ENCODE peak calls at places on chromosomes 13 and 19, in seven cellular contexts. L is Peyer's patch, D is stomach, S is left ventricle myocardium inferior, C is PC-3, N is pancreas, K is fibroblast of lung. H is an unnamed sample.

GRCh38 chr13:28714651-28715050 is 4.1 kb downstream of the SLC46A3 start:
- DNase-seq in N (no peak), D (no peak), S (no peak), L (no peak), C (no peak), K (no peak), H (no peak)

GRCh38 chr19:40407714-40408600 is 5.2 kb downstream of the PRX start:
- DNase-seq in C (no peak), D (no peak), S (no peak), K (no peak), N (no peak), L (no peak), H (no peak)

GRCh38 chr19:5609881-5610280 is 12.7 kb downstream of the SAFB2 start:
- DNase-seq in S (no peak), D (no peak), L (no peak), K (no peak), N (no peak), C (no peak), H (no peak)

GRCh38 chr19:36139473-36140288 is at the start of gene CAPNS1:
- DNase-seq in D (peak; percentile 98), K (peak; percentile 91), C (peak; percentile 94), N (peak; percentile 96), L (peak; percentile 98), S (peak; percentile 99), H (peak; percentile 99)

GRCh38 chr19:44939668-44940067 is 2.4 kb upstream of the APOC4 start:
- DNase-seq in N (no peak), S (no peak), C (no peak), K (no peak), D (no peak), L (no peak), H (no peak)

GRCh38 chr13:100881291-100881864 is 206.8 kb upstream of the TMTC4 start:
- DNase-seq in S (no peak), L (no peak), N (no peak), K (no peak), D (no peak), C (no peak), H (no peak)

GRCh38 chr13:101325423-101325822 is 90.9 kb downstream of the NALCN start:
- DNase-seq in K (no peak), D (no peak), N (no peak), L (no peak), S (no peak), C (no peak), H (no peak)

GRCh38 chr19:38728752-38729541 is 15.3 kb downstream of the CAPN12 start:
- DNase-seq in L (peak; percentile 50), D (no peak), N (peak; percentile 24), K (no peak), S (peak; percentile 27), C (no peak), H (peak; percentile 80)

GRCh38 chr19:23596872-23597271 is 90.1 kb downstream of the ZNF675 start:
- DNase-seq in L (no peak), N (no peak), D (no peak), K (no peak), S (no peak), C (no peak), H (no peak)

GRCh38 chr19:31334101-31334848 is 15.0 kb downstream of the TSHZ3 start:
- DNase-seq in D (no peak), K (peak; percentile 87), S (no peak), L (no peak), C (peak; percentile 11), N (no peak), H (no peak)

GRCh38 chr19:47381653-47382279 is 32.7 kb downstream of the DHX34 start:
- DNase-seq in L (no peak), D (peak; percentile 30), K (no peak), N (no peak), C (no peak), S (no peak), H (no peak)

GRCh38 chr19:7787602-7788177 is 24.6 kb downstream of the CLEC4M start:
- DNase-seq in S (no peak), N (no peak), L (no peak), D (no peak), C (no peak), K (no peak), H (no peak)

GRCh38 chr13:78102121-78102677 is 183.6 kb upstream of the EDNRB start:
- DNase-seq in K (peak; percentile 54), S (peak; percentile 29), C (peak; percentile 32), D (no peak), L (no peak), N (peak; percentile 16), H (no peak)

DNA sequence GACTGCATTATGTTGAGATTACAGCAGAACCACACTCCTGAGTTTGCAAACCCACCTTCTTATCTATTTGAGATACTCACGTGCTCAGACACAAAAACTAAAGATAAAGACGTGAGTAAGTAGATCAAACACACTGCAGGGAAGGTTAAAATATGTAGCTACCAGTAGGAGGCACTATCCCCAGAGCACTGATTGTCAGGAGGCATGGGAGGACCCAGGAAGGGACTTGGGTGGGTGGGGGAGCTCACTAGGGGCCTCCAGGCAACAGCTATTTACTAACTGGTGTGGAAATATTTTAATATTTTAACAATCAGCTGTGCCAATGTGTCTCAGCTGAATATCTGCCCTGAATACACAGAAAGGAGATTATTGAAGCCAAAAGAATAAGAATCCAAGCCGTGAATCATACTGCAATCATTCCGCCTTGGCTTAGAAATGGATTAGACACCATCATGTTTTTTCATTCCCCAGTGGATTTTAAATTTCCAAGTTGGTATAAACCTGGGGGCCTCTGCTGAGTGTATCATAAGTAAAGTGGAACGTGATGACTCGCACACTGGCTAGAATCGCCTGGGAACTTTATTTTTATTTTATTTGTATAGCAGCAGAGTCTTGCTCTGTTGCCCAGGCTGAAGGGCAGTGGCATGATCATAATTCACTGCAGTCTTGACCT is 73.2 kb upstream of the CACNA1A start:
- DNase-seq in K (peak; percentile 63), L (no peak), S (no peak), N (no peak), D (no peak), C (peak; percentile 32), H (no peak)
- TF ChIP-seq CTCF in K (no peak), L (no peak), S (no peak), N (no peak), D (no peak), C (peak; percentile 49), H (no peak)

GRCh38 chr13:42807236-42807635 is 25.9 kb downstream of the FAM216B start:
- DNase-seq in K (no peak), L (no peak), D (no peak), S (no peak), N (no peak), C (peak; percentile 30), H (no peak)

GRCh38 chr13:42807866-42808265 is 26.5 kb downstream of the FAM216B start:
- DNase-seq in C (peak; percentile 78), N (no peak), L (no peak), S (no peak), D (no peak), K (peak; percentile 43), H (no peak)

GRCh38 chr13:42812311-42812710 is 30.9 kb downstream of the FAM216B start:
- DNase-seq in K (peak; percentile 61), N (no peak), S (no peak), C (no peak), L (no peak), D (no peak), H (no peak)

GRCh38 chr13:42804244-42804868 is 23.0 kb downstream of the FAM216B start:
- DNase-seq in C (no peak), K (no peak), L (no peak), S (no peak), N (no peak), D (no peak), H (no peak)

DNA sequence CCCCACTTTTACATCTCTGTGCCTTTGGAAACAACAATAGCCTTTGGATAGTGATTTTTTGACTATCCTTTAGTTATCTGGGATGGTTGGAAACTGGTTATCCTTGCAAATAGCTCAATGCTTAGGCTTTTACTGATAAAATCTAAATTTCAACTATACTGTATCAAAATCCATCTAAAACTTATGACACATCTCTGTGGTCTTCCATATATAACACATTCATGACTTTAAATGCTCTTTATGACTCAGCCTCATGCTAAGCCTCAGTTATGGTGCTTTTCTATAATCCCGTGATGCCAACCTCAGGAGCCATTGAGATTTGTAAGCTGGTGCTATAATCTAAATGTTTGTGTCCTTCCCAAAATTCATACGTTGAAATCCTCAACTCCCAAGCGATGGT is 27.2 kb downstream of the FAM216B start:
- DNase-seq in L (no peak), K (no peak), C (peak; percentile 67), D (no peak), S (no peak), N (no peak), H (no peak)
- H3K4me1 ChIP-seq in L (no peaks in the 10 kb centered on the region), K (no peaks in the 10 kb centered on the region), C (peaks cover 20% of the 10 kb centered on the region), D (no peaks in the 10 kb centered on the region), S (peaks cover 6% of the 10 kb centered on the region), N (no peaks in the 10 kb centered on the region), H (no peaks in the 10 kb centered on the region)

DNA sequence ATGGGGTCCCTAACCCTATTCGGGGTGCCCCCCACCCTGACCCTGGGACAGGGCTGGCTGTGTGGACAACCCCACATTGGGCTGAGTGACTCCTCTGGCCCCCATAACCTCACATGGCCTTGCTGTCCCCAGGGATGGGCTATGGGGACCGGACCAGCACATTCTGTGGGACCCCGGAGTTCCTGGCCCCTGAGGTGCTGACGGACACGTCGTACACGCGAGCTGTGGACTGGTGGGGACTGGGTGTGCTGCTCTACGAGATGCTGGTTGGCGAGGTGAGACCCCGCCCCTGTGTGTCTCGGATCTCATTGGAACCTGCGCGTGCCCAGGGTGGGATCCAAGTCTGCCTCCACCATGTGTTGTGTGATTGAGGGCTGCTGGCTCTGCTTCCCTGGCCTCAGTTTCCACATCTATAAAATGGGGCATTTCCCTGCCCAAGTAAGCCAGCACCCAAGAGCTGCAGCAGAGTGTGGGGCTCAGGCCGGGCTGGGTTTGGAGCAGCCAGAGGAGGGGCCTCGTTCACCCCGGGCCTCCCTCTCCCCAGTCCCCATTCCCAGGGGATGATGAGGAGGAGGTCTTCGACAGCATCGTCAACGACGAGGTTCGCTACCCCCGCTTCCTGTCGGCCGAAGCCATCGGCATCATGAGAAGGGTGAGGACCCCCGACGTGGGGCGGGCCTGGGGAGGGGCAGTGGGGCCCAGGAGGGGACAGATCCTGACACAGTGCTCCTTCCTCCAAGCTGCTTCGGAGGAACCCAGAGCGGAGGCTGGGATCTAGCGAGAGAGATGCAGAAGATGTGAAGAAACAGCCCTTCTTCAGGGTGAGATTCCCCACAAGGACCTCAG is 4.9 kb downstream of the PTGER1 start:
- DNase-seq in L (no peak), D (no peak), N (no peak), C (no peak), K (no peak), S (no peak), H (no peak)
- H3K27ac ChIP-seq in L (no peak overlapping the region), D (no peak overlapping the region), N (no peak overlapping the region), C (no peak overlapping the region), K (no peak overlapping the region), S (no peak overlapping the region), H (no peak overlapping the region)

DNA sequence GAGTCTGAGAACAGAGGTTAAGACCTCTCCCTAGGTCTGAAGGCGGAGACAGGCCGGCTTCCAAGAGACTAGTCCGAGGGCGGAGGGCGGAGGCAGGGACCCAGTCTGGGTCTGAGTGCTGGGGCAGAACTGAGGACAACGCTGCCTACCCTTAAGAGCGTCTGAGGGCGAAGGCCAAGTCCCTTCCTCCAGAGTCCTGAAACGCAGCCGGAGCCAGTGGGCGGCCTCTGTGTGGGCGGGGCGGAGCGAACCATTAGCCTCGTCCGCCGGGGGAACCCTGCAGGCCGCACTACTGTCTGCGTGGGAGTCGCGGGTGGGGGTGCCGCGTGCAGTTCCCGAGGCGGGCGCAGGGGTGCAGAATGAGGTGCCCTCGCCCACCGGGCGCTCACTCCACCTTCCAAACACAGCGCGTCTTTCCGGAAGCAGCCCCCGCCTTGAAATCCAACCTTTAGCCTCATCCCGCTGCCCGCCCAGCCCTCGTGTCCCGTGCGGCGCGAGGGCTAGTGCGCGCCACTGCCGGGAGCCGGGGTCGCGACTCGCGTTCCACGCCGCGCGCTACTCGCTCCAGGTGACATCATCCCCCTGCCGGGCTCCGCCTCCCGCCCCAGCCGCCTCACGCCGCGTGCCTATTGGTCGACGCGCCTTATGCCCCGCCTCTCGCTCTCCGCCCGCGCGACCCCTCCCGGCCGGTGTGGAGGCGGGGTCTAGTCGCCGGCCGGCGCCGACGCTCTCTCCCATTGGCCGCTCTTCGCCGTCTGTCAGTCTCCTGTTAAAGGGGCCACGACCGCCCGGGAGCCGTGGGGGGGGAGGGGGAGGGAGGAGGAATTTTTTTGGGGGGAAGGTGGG is at the start of gene C19orf73:
- DNase-seq in L (peak; percentile 98), D (peak; percentile 96), N (peak; percentile 95), C (peak; percentile 86), K (peak; percentile 89), S (peak; percentile 96), H (peak; percentile 98)
- TF ChIP-seq CTCF in L (no peak), D (no peak), N (no peak), C (no peak), K (no peak), S (peak; percentile 32), H (no peak)

H was measured in kidney.